ENCODE peak calls at places on chromosomes 3 and 15, in ten cellular contexts. F is neural progenitor cell; E is kidney; D is CD8-positive, alpha-beta memory T cell; S is neuronal stem cell; W is upper lobe of right lung; B is ovary; K is left ventricle myocardium inferior; I is CD4-positive, alpha-beta T cell; N is dorsolateral prefrontal cortex. P is an unnamed sample.

GRCh38 chr15:88202231-88202630 is 54.3 kb downstream of the NTRK3 start:
- DNase-seq in F (no peak), E (no peak), D (no peak), S (no peak), W (no peak), B (no peak), K (no peak), I (no peak), N (no peak), P (no peak)

GRCh38 chr3:72338082-72338941 is 509.9 kb downstream of the SHQ1 start:
- DNase-seq in F (no peak), E (no peak), D (no peak), S (no peak), W (no peak), B (no peak), K (no peak), I (no peak), N (no peak), P (no peak)

GRCh38 chr15:43168192-43169107 is 16.8 kb upstream of the CCNDBP1 start:
- DNase-seq in F (no peak), E (no peak), D (no peak), S (no peak), W (no peak), B (no peak), K (no peak), I (no peak), N (no peak), P (no peak)

GRCh38 chr3:36597422-36597821 is 166.9 kb downstream of the DCLK3 start:
- DNase-seq in F (peak; percentile 17), E (no peak), D (no peak), S (peak; percentile 1), W (no peak), B (no peak), K (no peak), I (no peak), N (no peak), P (no peak)

GRCh38 chr3:13045245-13045903 is 27.9 kb downstream of the IQSEC1 start:
- DNase-seq in F (no peak), E (peak; percentile 74), D (no peak), S (no peak), W (no peak), B (no peak), K (no peak), I (no peak), N (no peak), P (no peak)

GRCh38 chr15:42143866-42144625 is 12.4 kb downstream of the PLA2G4F start:
- DNase-seq in F (no peak), E (peak; percentile 39), D (no peak), S (no peak), W (peak; percentile 59), B (no peak), K (no peak), I (no peak), N (no peak), P (no peak)

GRCh38 chr3:71226565-71227281 is 356.8 kb downstream of the FOXP1 start:
- DNase-seq in F (no peak), E (peak; percentile 53), D (peak; percentile 70), S (no peak), W (no peak), B (peak; percentile 30), K (peak; percentile 59), I (peak; percentile 67), N (no peak), P (no peak)

GRCh38 chr3:114144909-114145688 is 33.8 kb downstream of the DRD3 start:
- DNase-seq in F (no peak), E (no peak), D (no peak), S (no peak), W (no peak), B (no peak), K (no peak), I (no peak), N (peak; percentile 27), P (no peak)

GRCh38 chr3:40853474-40853873 is 328.7 kb downstream of the ZNF621 start:
- DNase-seq in F (no peak), E (no peak), D (no peak), S (no peak), W (no peak), B (no peak), K (no peak), I (no peak), N (no peak), P (no peak)

GRCh38 chr3:47912006-47912504 is 104.2 kb downstream of the MAP4 start:
- DNase-seq in F (no peak), E (no peak), D (no peak), S (no peak), W (no peak), B (no peak), K (no peak), I (no peak), N (no peak), P (no peak)

GRCh38 chr15:73022156-73022555 is 30.1 kb upstream of the NEO1 start:
- DNase-seq in F (no peak), E (no peak), D (no peak), S (no peak), W (no peak), B (no peak), K (no peak), I (no peak), N (no peak), P (no peak)

DNA sequence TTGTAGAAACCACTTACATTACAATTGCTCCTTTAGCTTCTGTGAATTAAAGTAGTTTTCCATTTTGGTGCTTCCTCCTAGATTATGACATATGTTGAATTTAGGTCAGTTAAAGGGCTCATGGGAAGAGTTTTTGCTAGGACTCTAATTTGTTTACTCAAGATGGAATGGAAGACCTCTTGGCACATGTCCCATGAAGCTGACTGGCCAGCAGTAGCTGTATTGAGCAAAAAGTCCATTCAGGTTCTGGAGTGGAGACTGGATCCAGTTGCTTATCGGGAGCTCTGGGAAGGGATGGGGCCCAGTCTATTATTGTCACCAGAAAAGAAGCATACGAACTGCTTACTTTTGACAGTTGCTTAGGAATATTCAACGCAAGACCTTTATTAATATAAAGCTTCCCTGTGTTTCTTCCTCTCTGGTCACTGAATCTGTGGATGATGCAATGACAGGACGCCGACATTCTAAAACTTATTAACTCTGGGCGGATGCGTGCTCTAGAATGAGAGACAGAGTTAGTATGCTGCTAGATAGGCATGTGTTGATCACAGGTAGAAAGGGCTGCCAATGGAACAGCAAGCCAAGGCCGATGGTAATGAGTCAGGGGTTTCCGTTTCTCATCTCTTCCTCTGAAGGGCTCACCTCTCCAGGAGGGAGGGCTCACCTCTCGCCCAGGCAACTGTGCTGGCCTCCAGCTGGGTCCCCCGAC is 155.8 kb downstream of the NR1D2 start:
- DNase-seq in F (no peak), E (no peak), D (no peak), S (no peak), W (no peak), B (no peak), K (no peak), I (no peak), N (no peak), P (no peak)
- H3K27ac ChIP-seq in F (no peak overlapping the region), E (no peak overlapping the region), D (no peak overlapping the region), S (no peak overlapping the region), W (peak overlapping the region; percentile 36), B (no peak overlapping the region), K (peak overlapping the region; percentile 58), I (no peak overlapping the region), N (no peak overlapping the region), P (no peak overlapping the region)

GRCh38 chr3:161275919-161276318 is 54.8 kb downstream of the NMD3 start:
- DNase-seq in F (no peak), E (no peak), D (no peak), S (no peak), W (no peak), B (no peak), K (no peak), I (no peak), N (no peak), P (no peak)
- H3K27ac ChIP-seq in F (no peak overlapping the region), E (no peak overlapping the region), D (no peak overlapping the region), S (no peak overlapping the region), W (no peak overlapping the region), B (no peak overlapping the region), K (no peak overlapping the region), I (no peak overlapping the region), N (no peak overlapping the region), P (no peak overlapping the region)

GRCh38 chr15:74386496-74387140 is 19.2 kb upstream of the CYP11A1 start:
- DNase-seq in F (no peak), E (peak; percentile 63), D (no peak), S (no peak), W (no peak), B (no peak), K (no peak), I (no peak), N (no peak), P (no peak)

GRCh38 chr15:74383286-74383685 is 15.8 kb upstream of the CYP11A1 start:
- DNase-seq in F (no peak), E (no peak), D (no peak), S (no peak), W (no peak), B (no peak), K (no peak), I (no peak), N (no peak), P (no peak)

GRCh38 chr15:74385442-74386132 is 18.1 kb upstream of the CYP11A1 start:
- DNase-seq in F (no peak), E (peak; percentile 39), D (no peak), S (no peak), W (no peak), B (no peak), K (no peak), I (no peak), N (no peak), P (no peak)

GRCh38 chr15:74383695-74384565 is 16.5 kb upstream of the CYP11A1 start:
- DNase-seq in F (no peak), E (peak; percentile 45), D (peak; percentile 22), S (no peak), W (no peak), B (no peak), K (no peak), I (peak; percentile 41), N (no peak), P (no peak)

GRCh38 chr15:74384566-74385441 is 17.4 kb upstream of the CYP11A1 start:
- DNase-seq in F (no peak), E (no peak), D (no peak), S (no peak), W (no peak), B (no peak), K (no peak), I (no peak), N (no peak), P (no peak)
- H3K27ac ChIP-seq in F (no peak overlapping the region), E (peak overlapping the region; percentile 69), D (peak overlapping the region; percentile 4), S (no peak overlapping the region), W (peak overlapping the region; percentile 72), B (no peak overlapping the region), K (peak overlapping the region; percentile 78), I (peak overlapping the region; percentile 25), N (peak overlapping the region; percentile 14), P (no peak overlapping the region)

DNA sequence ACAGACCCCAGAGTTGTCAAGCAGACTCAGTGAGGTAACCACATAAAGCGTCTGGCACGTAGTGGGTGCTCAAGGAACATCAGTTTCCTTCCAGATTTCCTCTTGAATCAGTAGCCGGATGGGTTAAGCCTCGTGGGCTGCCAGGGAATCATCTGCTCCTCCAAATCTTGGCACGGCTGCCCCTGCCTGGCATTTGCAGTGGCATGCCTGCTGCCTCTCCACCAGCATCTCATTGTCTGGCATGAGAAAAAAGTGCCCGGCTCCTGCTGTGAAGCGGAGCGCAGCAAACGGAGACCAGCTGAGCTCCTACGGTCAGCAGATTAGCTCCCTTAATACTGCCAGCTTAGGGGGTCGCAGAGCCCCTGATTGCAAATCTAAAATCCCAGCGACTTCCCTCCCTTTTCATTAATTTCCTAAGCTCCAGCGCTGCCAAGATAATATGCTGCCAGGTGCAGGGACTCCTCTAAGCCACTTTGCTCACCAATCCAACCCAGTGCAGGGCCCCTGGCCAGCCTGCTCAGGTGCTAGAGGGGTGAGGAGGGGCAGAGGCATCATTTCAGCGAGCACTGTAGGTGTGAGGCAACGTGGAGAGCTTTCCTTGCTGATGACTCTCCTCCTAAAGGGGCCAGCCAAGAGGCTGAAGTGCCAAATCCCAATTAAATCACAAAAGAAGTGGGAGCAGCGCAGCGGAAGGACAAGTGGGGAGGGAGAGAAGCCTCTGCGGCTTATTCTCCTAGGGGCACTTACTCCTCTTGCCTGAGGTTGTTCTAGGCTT is 49.6 kb upstream of the ST8SIA2 start:
- DNase-seq in F (peak; percentile 84), E (no peak), D (no peak), S (peak; percentile 38), W (no peak), B (no peak), K (peak; percentile 68), I (no peak), N (peak; percentile 53), P (peak; percentile 56)
- H3K27ac ChIP-seq in F (peak overlapping the region; percentile 55), E (no peak overlapping the region), D (no peak overlapping the region), S (peak overlapping the region; percentile 69), W (no peak overlapping the region), B (no peak overlapping the region), K (peak overlapping the region; percentile 40), I (no peak overlapping the region), N (no peak overlapping the region), P (no peak overlapping the region)